ENCODE peak calls at places on chromosomes 1 and 21, in eight cellular contexts. E is body of pancreas, Q is hepatocyte, S is caudate nucleus, F is RWPE1, I is lower lobe of right lung, M is small intestine, T is pancreas. W is an unnamed sample.
A peak's percentile ranks its signal among the peaks of the same experiment; 100 is the strongest.

GRCh38 chr1:117173006-117173405 is 37.7 kb downstream of the VTCN1 start:
- DNase-seq in E (no peak), Q (no peak), S (no peak), F (no peak), I (no peak), M (no peak), T (no peak), W (no peak)

GRCh38 chr1:15509586-15509985 is 14.4 kb downstream of the CASP9 start:
- DNase-seq in E (no peak), Q (no peak), S (no peak), F (no peak), I (no peak), M (no peak), T (no peak), W (no peak)

GRCh38 chr1:187928288-187928687 is 1099.5 kb downstream of the PLA2G4A start:
- DNase-seq in E (no peak), Q (peak; percentile 67), S (no peak), F (peak; percentile 7), I (no peak), M (peak; percentile 19), T (no peak), W (no peak)

GRCh38 chr21:29261555-29262540 is 36.9 kb upstream of the BACH1 start:
- DNase-seq in E (no peak), Q (no peak), S (no peak), F (peak; percentile 60), I (no peak), M (no peak), T (no peak), W (no peak)

GRCh38 chr1:54081306-54082270 is 28.2 kb downstream of the TCEANC2 start:
- DNase-seq in E (peak; percentile 83), Q (peak; percentile 87), S (peak; percentile 3), F (peak; percentile 37), I (peak; percentile 85), M (peak; percentile 78), T (peak; percentile 67), W (peak; percentile 51)

GRCh38 chr1:154955039-154955717 is 721 bp downstream of the PBXIP1 start:
- DNase-seq in E (peak; percentile 76), Q (peak; percentile 83), S (peak; percentile 40), F (no peak), I (no peak), M (peak; percentile 88), T (no peak), W (peak; percentile 85)

GRCh38 chr1:212820969-212821368 is 26.5 kb downstream of the SPATA45 start:
- DNase-seq in E (no peak), Q (no peak), S (no peak), F (no peak), I (no peak), M (no peak), T (no peak), W (no peak)

GRCh38 chr1:82464362-82464931 is 663.7 kb downstream of the ADGRL2 start:
- DNase-seq in E (peak; percentile 58), Q (peak; percentile 33), S (no peak), F (no peak), I (no peak), M (peak; percentile 3), T (peak; percentile 26), W (no peak)

GRCh38 chr1:203097001-203097400 is 11.2 kb upstream of the MYOG start:
- DNase-seq in E (no peak), Q (no peak), S (no peak), F (no peak), I (no peak), M (no peak), T (no peak), W (no peak)

GRCh38 chr1:167720965-167721616 is 691 bp upstream of the MPZL1 start:
- DNase-seq in E (peak; percentile 57), Q (peak; percentile 46), S (peak; percentile 52), F (peak; percentile 60), I (peak; percentile 58), M (peak; percentile 72), T (peak; percentile 36), W (no peak)

GRCh38 chr1:37032660-37033354 is 1.5 kb downstream of the GRIK3 start:
- DNase-seq in E (no peak), Q (no peak), S (no peak), F (no peak), I (no peak), M (no peak), T (no peak), W (no peak)

GRCh38 chr1:12475947-12476346 is 142.1 kb downstream of the DHRS3 start:
- DNase-seq in E (peak; percentile 50), Q (no peak), S (no peak), F (no peak), I (no peak), M (peak; percentile 56), T (no peak), W (no peak)

GRCh38 chr1:235642943-235643371 is 6.6 kb downstream of the GNG4 start:
- DNase-seq in E (no peak), Q (no peak), S (no peak), F (no peak), I (no peak), M (no peak), T (no peak), W (no peak)

GRCh38 chr1:230424440-230425251 is 1.5 kb downstream of the PGBD5 start:
- DNase-seq in E (peak; percentile 50), Q (peak; percentile 31), S (no peak), F (no peak), I (no peak), M (no peak), T (peak; percentile 33), W (no peak)

GRCh38 chr21:32137266-32137665 is 141.6 kb downstream of the MIS18A start:
- DNase-seq in E (no peak), Q (no peak), S (no peak), F (no peak), I (no peak), M (no peak), T (no peak), W (no peak)

GRCh38 chr21:32140212-32141008 is 138.4 kb downstream of the MIS18A start:
- DNase-seq in E (no peak), Q (no peak), S (no peak), F (no peak), I (no peak), M (no peak), T (no peak), W (no peak)

GRCh38 chr21:32138658-32139057 is 140.2 kb downstream of the MIS18A start:
- DNase-seq in E (no peak), Q (no peak), S (no peak), F (no peak), I (no peak), M (no peak), T (no peak), W (no peak)

GRCh38 chr21:32143222-32143939 is 135.5 kb downstream of the MIS18A start:
- DNase-seq in E (peak; percentile 3), Q (peak; percentile 56), S (no peak), F (no peak), I (no peak), M (no peak), T (no peak), W (no peak)

DNA sequence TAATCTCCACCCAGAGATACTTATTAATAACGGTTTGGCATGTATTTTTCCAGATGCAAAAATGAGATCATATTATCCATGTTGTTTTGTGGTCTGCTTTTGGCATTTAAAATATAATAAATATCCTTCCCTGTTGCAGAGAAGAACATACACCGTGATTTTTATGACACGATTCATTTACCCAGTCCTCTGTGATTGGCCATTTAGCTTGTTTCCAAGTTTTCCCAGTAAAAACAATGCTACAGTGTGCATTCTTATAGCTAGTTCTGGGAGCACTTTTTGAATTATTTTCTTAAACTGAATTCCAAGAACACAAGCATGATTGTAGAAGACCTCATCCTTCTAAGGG is 137.9 kb downstream of the MIS18A start:
- DNase-seq in E (no peak), Q (no peak), S (no peak), F (no peak), I (no peak), M (no peak), T (no peak), W (no peak)
- H3K27ac ChIP-seq in E (no peak overlapping the region), Q (no peak overlapping the region), S (no peak overlapping the region), F (no peak overlapping the region), I (no peak overlapping the region), M (no peak overlapping the region), T (no peak overlapping the region), W (no peak overlapping the region)

GRCh38 chr1:28130901-28131300 is 42.5 kb upstream of the EYA3 start:
- DNase-seq in E (no peak), Q (no peak), S (no peak), F (no peak), I (no peak), M (no peak), T (no peak), W (no peak)

GRCh38 chr1:28126212-28126611 is 37.8 kb upstream of the EYA3 start:
- DNase-seq in E (no peak), Q (no peak), S (no peak), F (no peak), I (no peak), M (no peak), T (no peak), W (no peak)

GRCh38 chr1:28126778-28127430 is 38.5 kb upstream of the EYA3 start:
- DNase-seq in E (no peak), Q (no peak), S (no peak), F (no peak), I (no peak), M (no peak), T (no peak), W (no peak)

GRCh38 chr1:28129150-28129549 is 40.7 kb upstream of the EYA3 start:
- DNase-seq in E (no peak), Q (peak; percentile 35), S (peak; percentile 18), F (peak; percentile 82), I (no peak), M (no peak), T (no peak), W (no peak)

DNA sequence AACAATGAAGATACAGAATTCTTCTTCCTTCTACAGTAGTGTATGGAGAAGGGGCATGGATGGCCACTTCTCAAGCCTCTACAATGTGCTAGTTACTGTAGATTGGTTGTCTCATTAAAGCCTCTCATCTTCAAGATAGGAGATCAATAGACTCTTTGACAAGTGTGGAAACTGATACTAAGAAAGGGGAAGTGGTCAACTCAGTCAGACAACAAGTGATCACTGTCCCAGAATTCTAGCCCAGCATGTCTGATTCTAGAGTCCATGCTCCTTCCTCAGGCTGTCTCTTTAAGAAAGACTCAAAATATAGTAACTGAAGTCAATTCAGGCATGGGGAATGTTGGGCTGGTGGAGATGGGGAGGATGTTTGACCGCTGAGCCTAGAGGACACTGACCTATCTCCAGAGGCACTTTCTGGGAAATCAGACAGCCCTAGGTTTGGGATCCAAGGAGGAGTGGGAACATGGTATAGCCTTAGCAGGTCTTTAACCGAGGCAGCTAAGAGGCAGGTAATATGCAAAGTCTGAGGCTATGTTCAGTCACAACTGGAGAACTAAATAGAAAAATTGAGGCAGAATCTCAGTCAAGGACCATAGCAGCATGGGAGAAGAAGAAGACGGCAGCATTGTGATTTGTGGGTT is 39.3 kb upstream of the EYA3 start:
- DNase-seq in E (peak; percentile 10), Q (no peak), S (no peak), F (no peak), I (no peak), M (no peak), T (no peak), W (no peak)
- H3K27ac ChIP-seq in E (no peak overlapping the region), Q (no peak overlapping the region), S (no peak overlapping the region), F (no peak overlapping the region), I (peak overlapping the region; percentile 49), M (peak overlapping the region; percentile 45), T (no peak overlapping the region), W (no peak overlapping the region)

GRCh38 chr1:28339551-28339950 is 10.7 kb downstream of the MED18 start:
- DNase-seq in E (no peak), Q (no peak), S (no peak), F (no peak), I (peak; percentile 7), M (no peak), T (no peak), W (no peak)
- H3K27ac ChIP-seq in E (no peak overlapping the region), Q (no peak overlapping the region), S (no peak overlapping the region), F (no peak overlapping the region), I (no peak overlapping the region), M (no peak overlapping the region), T (no peak overlapping the region), W (no peak overlapping the region)

GRCh38 chr1:97423397-97423796 is 497.4 kb downstream of the DPYD start:
- DNase-seq in E (no peak), Q (no peak), S (no peak), F (no peak), I (no peak), M (no peak), T (no peak), W (no peak)
- H3K27ac ChIP-seq in E (no peak overlapping the region), Q (no peak overlapping the region), S (no peak overlapping the region), F (no peak overlapping the region), I (no peak overlapping the region), M (no peak overlapping the region), T (no peak overlapping the region), W (no peak overlapping the region)